ENCODE peak calls at places on chromosome X, in ten cellular contexts. G is DND-41, E is natural killer cell, A is coronary artery, U is psoas muscle, S is lower lobe of right lung, X is HFFc6, N is cardiac muscle cell, L is left lung, K is fibroblast of the aortic adventitia. Y is an unnamed sample.

GRCh38 chrX:152936306-152936705 is 38.4 kb downstream of the ZNF185 start:
- DNase-seq in G (no peak), E (no peak), A (no peak), U (no peak), S (no peak), X (no peak), N (no peak), L (no peak), K (no peak), Y (no peak)

GRCh38 chrX:38233891-38234807 is 13.5 kb upstream of the SRPX start:
- DNase-seq in G (no peak), E (no peak), A (no peak), U (no peak), S (no peak), X (peak; percentile 38), N (no peak), L (no peak), K (peak; percentile 96), Y (no peak)

GRCh38 chrX:70012756-70013155 is 37.0 kb downstream of the AWAT2 start:
- DNase-seq in G (no peak), E (no peak), A (no peak), U (no peak), S (no peak), X (no peak), N (no peak), L (no peak), K (no peak), Y (no peak)

GRCh38 chrX:53266175-53266574 is 15.2 kb downstream of the IQSEC2 start:
- DNase-seq in G (no peak), E (no peak), A (no peak), U (no peak), S (no peak), X (no peak), N (no peak), L (no peak), K (no peak), Y (no peak)

GRCh38 chrX:43716696-43717095 is 60.6 kb downstream of the MAOA start:
- DNase-seq in G (no peak), E (no peak), A (no peak), U (no peak), S (no peak), X (no peak), N (no peak), L (no peak), K (no peak), Y (no peak)

GRCh38 chrX:3962511-3963350 is 249.3 kb upstream of the PRKX start:
- DNase-seq in G (no peak), E (no peak), A (no peak), U (no peak), S (no peak), X (no peak), N (peak; percentile 45), L (no peak), K (peak; percentile 27), Y (no peak)

GRCh38 chrX:13937370-13938052 is 92.2 kb downstream of the GEMIN8 start:
- DNase-seq in G (no peak), E (no peak), A (no peak), U (no peak), S (no peak), X (peak; percentile 31), N (peak; percentile 69), L (no peak), K (peak; percentile 19), Y (no peak)

GRCh38 chrX:77962068-77962902 is 7.2 kb downstream of the PGAM4 start:
- DNase-seq in G (no peak), E (no peak), A (no peak), U (no peak), S (no peak), X (no peak), N (no peak), L (no peak), K (no peak), Y (no peak)

GRCh38 chrX:29662101-29662500 is 553.3 kb upstream of the MAGEB2 start:
- DNase-seq in G (no peak), E (no peak), A (no peak), U (no peak), S (no peak), X (peak; percentile 51), N (no peak), L (no peak), K (peak; percentile 69), Y (no peak)

GRCh38 chrX:81286075-81286474 is 84.2 kb downstream of the SH3BGRL start:
- DNase-seq in G (no peak), E (no peak), A (no peak), U (no peak), S (no peak), X (no peak), N (no peak), L (no peak), K (no peak), Y (no peak)

GRCh38 chrX:12447448-12448154 is 309.3 kb downstream of the FRMPD4 start:
- DNase-seq in G (no peak), E (no peak), A (no peak), U (no peak), S (no peak), X (peak; percentile 84), N (no peak), L (no peak), K (peak; percentile 90), Y (no peak)

DNA sequence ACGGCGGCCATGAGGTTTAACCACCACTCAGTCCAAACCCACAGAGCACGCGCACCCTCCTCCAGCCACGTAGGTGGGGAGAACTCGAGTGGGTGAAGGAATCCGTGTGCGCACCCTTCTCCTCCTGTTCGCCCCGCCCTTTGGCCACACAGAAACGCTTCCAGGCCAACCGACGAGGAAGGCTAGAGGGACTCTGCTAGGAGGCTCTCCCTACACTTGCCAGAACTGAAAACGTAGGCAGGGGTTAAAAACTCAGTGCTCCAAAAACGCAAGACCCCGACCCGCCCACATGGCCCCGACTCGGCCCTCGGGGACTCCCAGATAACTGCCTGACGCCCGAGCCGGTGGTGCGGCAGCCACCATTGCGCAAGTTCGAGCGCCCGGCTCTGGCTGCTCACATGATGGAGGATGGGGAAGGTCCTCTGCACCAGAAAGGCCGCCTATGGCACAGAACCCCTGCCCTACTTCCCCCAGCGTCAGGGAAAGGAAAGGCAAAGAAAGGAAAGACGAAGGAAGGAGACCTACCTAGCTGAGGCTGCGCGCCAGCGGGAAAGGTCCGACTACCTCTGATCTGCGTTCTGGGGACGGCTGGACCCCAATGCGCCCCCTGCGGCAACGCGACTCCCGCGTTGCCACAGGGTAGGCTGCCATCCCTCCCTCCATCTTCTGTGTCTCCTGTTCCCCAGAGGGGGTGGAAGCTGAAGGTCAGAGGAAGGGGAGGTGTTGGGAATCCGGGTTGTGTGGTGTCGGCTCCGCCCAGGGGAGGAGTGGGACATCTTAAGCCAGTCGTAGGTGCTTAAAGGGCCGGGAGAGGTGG is 201.9 kb upstream of the AGTR2 start:
- DNase-seq in G (no peak), E (no peak), A (no peak), U (peak; percentile 67), S (peak; percentile 62), X (no peak), N (peak; percentile 88), L (peak; percentile 79), K (peak; percentile 39), Y (no peak)
- TF ChIP-seq CTCF in G (no peak), E (no peak), A (no peak), U (no peak), S (no peak), X (no peak), N (peak; percentile 15), L (no peak), K (peak; percentile 10), Y (no peak)

DNA sequence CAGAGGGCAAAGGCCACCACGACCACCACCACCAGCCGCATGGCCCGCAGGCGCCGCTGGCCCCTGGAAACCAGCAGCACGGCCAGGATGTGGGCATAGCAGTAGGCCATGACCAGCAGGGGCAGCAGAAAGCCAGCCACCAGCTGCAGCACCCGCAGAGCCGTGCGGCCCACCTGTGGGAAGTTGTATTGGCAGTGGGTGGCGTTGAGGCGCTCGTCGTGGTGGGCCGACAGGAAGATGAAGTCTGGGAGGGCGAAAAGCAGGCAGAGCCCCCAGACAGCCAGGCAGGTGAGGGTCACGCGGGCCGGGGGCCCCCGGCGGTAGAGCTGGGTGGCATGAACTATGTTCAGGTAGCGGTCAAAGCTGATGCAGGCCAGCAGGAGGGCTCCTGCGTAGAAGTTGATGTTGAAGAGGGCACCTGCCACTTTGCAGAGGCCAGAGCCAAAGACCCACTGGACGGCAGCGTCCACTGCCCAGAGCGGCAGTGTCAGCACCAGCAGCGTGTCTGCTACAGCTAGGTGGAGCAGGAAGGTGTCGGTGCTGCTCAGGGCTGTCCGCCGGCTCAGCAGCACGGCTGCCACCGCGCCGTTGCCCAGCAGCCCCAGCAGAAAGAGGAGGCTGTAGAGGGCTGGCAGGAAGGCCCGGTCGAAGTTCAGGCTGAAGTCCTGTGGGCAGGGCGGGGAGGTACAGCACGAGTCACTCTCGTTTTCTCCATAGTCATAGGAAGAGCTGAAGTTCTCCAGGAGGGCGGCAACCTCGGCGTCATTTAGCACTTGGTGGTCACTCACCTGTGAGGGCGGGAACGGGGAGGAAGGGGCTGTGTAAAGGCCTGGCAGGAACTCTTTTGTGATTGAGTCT is 1.4 kb downstream of the CXCR3 start:
- DNase-seq in G (peak; percentile 36), E (peak; percentile 33), A (no peak), U (no peak), S (no peak), X (no peak), N (no peak), L (no peak), K (no peak), Y (no peak)
- TF ChIP-seq CTCF in G (peak; percentile 20), E (no peak), A (no peak), U (no peak), S (no peak), X (no peak), N (no peak), L (no peak), K (no peak), Y (no peak)

GRCh38 chrX:125132274-125132673 is 187.4 kb upstream of the TEX13C start:
- DNase-seq in G (no peak), E (no peak), A (no peak), U (no peak), S (no peak), X (no peak), N (no peak), L (no peak), K (no peak), Y (no peak)
- TF ChIP-seq CTCF in G (peak; percentile 61), E (no peak), A (no peak), U (no peak), S (peak; percentile 16), X (peak; percentile 24), N (no peak), L (peak; percentile 18), K (no peak), Y (no peak)

GRCh38 chrX:20229155-20229554 is 37.6 kb downstream of the RPS6KA3 start:
- DNase-seq in G (no peak), E (no peak), A (no peak), U (no peak), S (no peak), X (no peak), N (no peak), L (no peak), K (no peak), Y (no peak)

GRCh38 chrX:20224814-20225487 is 41.8 kb downstream of the RPS6KA3 start:
- DNase-seq in G (no peak), E (no peak), A (no peak), U (no peak), S (no peak), X (peak; percentile 20), N (no peak), L (no peak), K (no peak), Y (no peak)

GRCh38 chrX:20225488-20225833 is 41.2 kb downstream of the RPS6KA3 start:
- DNase-seq in G (no peak), E (no peak), A (no peak), U (no peak), S (no peak), X (no peak), N (no peak), L (no peak), K (no peak), Y (no peak)

GRCh38 chrX:20230406-20230805 is 36.3 kb downstream of the RPS6KA3 start:
- DNase-seq in G (no peak), E (no peak), A (no peak), U (no peak), S (no peak), X (no peak), N (no peak), L (no peak), K (no peak), Y (no peak)

GRCh38 chrX:20228245-20228644 is 38.5 kb downstream of the RPS6KA3 start:
- DNase-seq in G (no peak), E (no peak), A (no peak), U (no peak), S (no peak), X (no peak), N (no peak), L (no peak), K (no peak), Y (no peak)
- TF ChIP-seq CTCF in G (no peak), E (no peak), A (no peak), U (no peak), S (no peak), X (no peak), N (no peak), L (no peak), K (no peak), Y (no peak)